ENCODE peak calls at places on chromosomes 4 and X, in six cellular contexts. J is activated CD4-positive, CD25-positive, alpha-beta regulatory T cell treated with anti-CD3 and anti-CD28 coated beads, Interleukin-2, amount 50 U/mL, for 72 hours; V is GM03348; N is GM23338; L is natural killer cell; H is CD8-positive, alpha-beta memory T cell. Q is an unnamed sample.

GRCh38 chrX:139203681-139204575 is 326.6 kb upstream of the F9 start:
- DNase-seq in N (peak), J (no peak), L (peak), V (peak), H (no peak), Q (peak)

GRCh38 chr4:107037188-107037587 is 1.1 kb upstream of the DKK2 start:
- DNase-seq in H (no peak), J (no peak), V (peak), L (no peak), N (peak), Q (no peak)

GRCh38 chr4:20254517-20255250 is 3.0 kb downstream of the SLIT2 start:
- DNase-seq in N (peak), J (no peak), V (peak), L (no peak), H (no peak), Q (no peak)

GRCh38 chr4:154086247-154086646 is 297.4 kb upstream of the SFRP2 start:
- DNase-seq in H (no peak), N (peak), J (no peak), V (no peak), L (no peak), Q (no peak)

GRCh38 chr4:78356251-78356650 is 195.3 kb upstream of the ANXA3 start:
- DNase-seq in N (no peak), V (no peak), H (no peak), L (no peak), J (no peak), Q (no peak)

GRCh38 chrX:136438192-136438591 is 49.6 kb upstream of the BRS3 start:
- DNase-seq in J (no peak), V (no peak), L (no peak), H (no peak), N (no peak), Q (no peak)

GRCh38 chrX:11664211-11664888 is 1.4 kb downstream of the ARHGAP6 start:
- DNase-seq in V (peak), H (no peak), N (peak), L (no peak), J (no peak), Q (no peak)

GRCh38 chr4:182862921-182863320 is 54.3 kb downstream of the DCTD start:
- DNase-seq in L (no peak), V (no peak), H (no peak), N (no peak), J (no peak), Q (no peak)

GRCh38 chr4:77454858-77455257 is 150.8 kb upstream of the CXCL13 start:
- DNase-seq in V (no peak), L (no peak), H (no peak), J (no peak), N (no peak), Q (no peak)

GRCh38 chr4:47623916-47624554 is 139.0 kb downstream of the ATP10D start:
- DNase-seq in H (no peak), N (no peak), L (no peak), V (peak), J (no peak), Q (no peak)

GRCh38 chrX:151970661-151971060 is 3.8 kb downstream of the GABRE start:
- DNase-seq in N (no peak), J (no peak), V (peak), H (no peak), L (no peak), Q (no peak)

GRCh38 chrX:96417695-96418094 is 266.9 kb upstream of the DIAPH2 start:
- DNase-seq in V (no peak), L (no peak), J (no peak), N (no peak), H (no peak), Q (no peak)

GRCh38 chrX:38282044-38282443 is 45.3 kb downstream of the RPGR start:
- DNase-seq in N (peak), L (no peak), H (no peak), V (peak), J (no peak), Q (no peak)

GRCh38 chrX:14027031-14027430 is 2.7 kb downstream of the GEMIN8 start:
- DNase-seq in J (no peak), N (no peak), L (no peak), H (no peak), V (no peak), Q (no peak)

GRCh38 chr4:119103263-119103662 is 32.4 kb upstream of the MYOZ2 start:
- DNase-seq in V (peak), H (no peak), L (no peak), N (peak), J (no peak), Q (no peak)

GRCh38 chrX:122203399-122203798 is 980.7 kb upstream of the GRIA3 start:
- DNase-seq in L (no peak), J (no peak), H (no peak), V (no peak), N (peak), Q (no peak)

GRCh38 chrX:49053223-49054072 is 5.4 kb upstream of the CCDC120 start:
- DNase-seq in N (peak), L (peak), J (peak), V (peak), H (peak), Q (peak)

GRCh38 chrX:135015526-135016245 is 6.7 kb downstream of the RTL8B start:
- DNase-seq in N (no peak), J (no peak), V (no peak), H (no peak), L (no peak), Q (no peak)

GRCh38 chrX:65451663-65452062 is 82.9 kb downstream of the LAS1L start:
- DNase-seq in L (no peak), H (no peak), J (no peak), V (peak), N (peak), Q (peak)

GRCh38 chr4:80221161-80221560 is 23.9 kb downstream of the PRDM8 start:
- DNase-seq in H (no peak), J (no peak), V (peak), N (no peak), L (no peak), Q (no peak)

GRCh38 chrX:5113128-5113527 is 1115.5 kb downstream of the NLGN4X start:
- DNase-seq in H (no peak), V (no peak), J (no peak), N (peak), L (no peak), Q (no peak)

GRCh38 chr4:146041139-146042004 is 102.7 kb upstream of the ZNF827 start:
- DNase-seq in V (no peak), L (no peak), H (no peak), J (no peak), N (no peak), Q (no peak)

GRCh38 chrX:21176927-21177571 is 197.2 kb upstream of the CNKSR2 start:
- DNase-seq in L (no peak), V (peak), N (no peak), J (no peak), H (no peak), Q (no peak)

GRCh38 chr4:23750125-23750524 is 139.7 kb downstream of the PPARGC1A start:
- DNase-seq in J (no peak), H (no peak), L (no peak), V (no peak), N (no peak), Q (no peak)